ENCODE peak calls at places on chromosomes 2 and 18, in six cellular contexts. One of them, this sample, is unnamed.

GRCh38 chr18:11850821-11851155 is 425 bp upstream of the CHMP1B start:
- DNase-seq in left ventricle myocardium inferior: no peak
- DNase-seq in kidney: no peak
- DNase-seq in AG09319: peak
- DNase-seq in A549: no peak
- DNase-seq in HFF-Myc: no peak
- DNase-seq in this sample: no peak

GRCh38 chr2:171248205-171248662 is 87.5 kb upstream of the TLK1 start:
- DNase-seq in left ventricle myocardium inferior: no peak
- DNase-seq in kidney: no peak
- DNase-seq in AG09319: no peak
- DNase-seq in A549: no peak
- DNase-seq in HFF-Myc: no peak
- DNase-seq in this sample: no peak

GRCh38 chr2:118923371-118923770 is 18.6 kb upstream of the MARCO start:
- DNase-seq in left ventricle myocardium inferior: no peak
- DNase-seq in kidney: no peak
- DNase-seq in AG09319: no peak
- DNase-seq in A549: no peak
- DNase-seq in HFF-Myc: no peak
- DNase-seq in this sample: no peak

GRCh38 chr2:113117594-113118262 is 9.7 kb upstream of the IL1RN start:
- DNase-seq in left ventricle myocardium inferior: no peak
- DNase-seq in kidney: peak
- DNase-seq in AG09319: peak
- DNase-seq in A549: no peak
- DNase-seq in HFF-Myc: peak
- DNase-seq in this sample: no peak

GRCh38 chr2:20091305-20091991 is 40.0 kb upstream of the LAPTM4A start:
- DNase-seq in left ventricle myocardium inferior: peak
- DNase-seq in kidney: peak
- DNase-seq in AG09319: peak
- DNase-seq in A549: peak
- DNase-seq in HFF-Myc: peak
- DNase-seq in this sample: peak

GRCh38 chr2:234677758-234678538 is 181.1 kb upstream of the ARL4C start:
- DNase-seq in left ventricle myocardium inferior: no peak
- DNase-seq in kidney: no peak
- DNase-seq in AG09319: no peak
- DNase-seq in A549: peak
- DNase-seq in HFF-Myc: no peak
- DNase-seq in this sample: no peak

GRCh38 chr2:173828189-173829157 is 136.7 kb downstream of the SP3 start:
- DNase-seq in left ventricle myocardium inferior: no peak
- DNase-seq in kidney: no peak
- DNase-seq in AG09319: no peak
- DNase-seq in A549: no peak
- DNase-seq in HFF-Myc: peak
- DNase-seq in this sample: no peak

GRCh38 chr2:211766689-211767088 is 771.9 kb downstream of the ERBB4 start:
- DNase-seq in left ventricle myocardium inferior: no peak
- DNase-seq in kidney: peak
- DNase-seq in AG09319: no peak
- DNase-seq in A549: no peak
- DNase-seq in HFF-Myc: no peak
- DNase-seq in this sample: no peak

GRCh38 chr2:143205106-143205764 is 76.0 kb downstream of the ARHGAP15 start:
- DNase-seq in left ventricle myocardium inferior: no peak
- DNase-seq in kidney: no peak
- DNase-seq in AG09319: no peak
- DNase-seq in A549: peak
- DNase-seq in HFF-Myc: no peak
- DNase-seq in this sample: peak

GRCh38 chr2:72572501-72572900 is 253.3 kb downstream of the EXOC6B start:
- DNase-seq in left ventricle myocardium inferior: no peak
- DNase-seq in kidney: no peak
- DNase-seq in AG09319: no peak
- DNase-seq in A549: peak
- DNase-seq in HFF-Myc: no peak
- DNase-seq in this sample: no peak

DNA sequence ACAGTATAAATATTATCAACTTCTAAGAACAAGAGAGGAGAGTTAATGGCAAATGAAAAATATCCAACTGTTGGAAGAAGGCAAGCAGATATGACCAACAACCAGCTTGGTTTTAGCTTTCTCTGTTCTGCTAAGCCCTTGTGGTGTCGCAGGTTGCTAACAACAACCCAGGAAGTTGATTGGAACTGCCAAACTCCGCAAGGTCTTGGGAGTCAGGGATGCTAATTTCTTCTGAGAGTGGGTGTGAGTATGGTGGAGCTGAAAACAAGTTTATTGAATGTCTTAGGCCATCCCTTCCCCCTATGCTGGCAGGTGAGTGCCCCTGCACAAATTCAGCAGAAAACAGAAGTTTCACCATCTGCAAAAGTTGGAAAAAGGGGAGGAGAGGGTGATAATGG is 17.5 kb downstream of the BZW1 start:
- DNase-seq in left ventricle myocardium inferior: no peak
- DNase-seq in kidney: no peak
- DNase-seq in AG09319: no peak
- DNase-seq in A549: no peak
- DNase-seq in HFF-Myc: no peak
- DNase-seq in this sample: no peak
- TF ChIP-seq CTCF in left ventricle myocardium inferior: no peak
- TF ChIP-seq CTCF in kidney: no peak
- TF ChIP-seq CTCF in AG09319: no peak
- TF ChIP-seq CTCF in A549: no peak
- TF ChIP-seq CTCF in HFF-Myc: no peak
- TF ChIP-seq CTCF in this sample: no peak

GRCh38 chr2:219059375-219059724 is 1.4 kb downstream of the IHH start:
- DNase-seq in left ventricle myocardium inferior: no peak
- DNase-seq in kidney: no peak
- DNase-seq in AG09319: no peak
- DNase-seq in A549: no peak
- DNase-seq in HFF-Myc: no peak
- DNase-seq in this sample: no peak

GRCh38 chr2:219058541-219059374 is 2.0 kb downstream of the IHH start:
- DNase-seq in left ventricle myocardium inferior: peak
- DNase-seq in kidney: peak
- DNase-seq in AG09319: no peak
- DNase-seq in A549: no peak
- DNase-seq in HFF-Myc: no peak
- DNase-seq in this sample: no peak

GRCh38 chr2:219056176-219056895 is 4.4 kb downstream of the IHH start:
- DNase-seq in left ventricle myocardium inferior: no peak
- DNase-seq in kidney: no peak
- DNase-seq in AG09319: no peak
- DNase-seq in A549: no peak
- DNase-seq in HFF-Myc: no peak
- DNase-seq in this sample: no peak

GRCh38 chr2:219056896-219057708 is 3.6 kb downstream of the IHH start:
- DNase-seq in left ventricle myocardium inferior: no peak
- DNase-seq in kidney: peak
- DNase-seq in AG09319: no peak
- DNase-seq in A549: no peak
- DNase-seq in HFF-Myc: no peak
- DNase-seq in this sample: no peak

GRCh38 chr2:219057709-219058540 is 2.8 kb downstream of the IHH start:
- DNase-seq in left ventricle myocardium inferior: peak
- DNase-seq in kidney: peak
- DNase-seq in AG09319: peak
- DNase-seq in A549: peak
- DNase-seq in HFF-Myc: no peak
- DNase-seq in this sample: peak
- TF ChIP-seq CTCF in left ventricle myocardium inferior: peak
- TF ChIP-seq CTCF in kidney: peak
- TF ChIP-seq CTCF in AG09319: peak
- TF ChIP-seq CTCF in A549: peak
- TF ChIP-seq CTCF in HFF-Myc: peak
- TF ChIP-seq CTCF in this sample: peak

GRCh38 chr2:196337618-196337953 is 166.2 kb upstream of the STK17B start:
- DNase-seq in left ventricle myocardium inferior: no peak
- DNase-seq in kidney: no peak
- DNase-seq in AG09319: no peak
- DNase-seq in A549: no peak
- DNase-seq in HFF-Myc: no peak
- DNase-seq in this sample: no peak
- TF ChIP-seq CTCF in left ventricle myocardium inferior: no peak
- TF ChIP-seq CTCF in kidney: no peak
- TF ChIP-seq CTCF in AG09319: peak
- TF ChIP-seq CTCF in A549: no peak
- TF ChIP-seq CTCF in HFF-Myc: no peak
- TF ChIP-seq CTCF in this sample: no peak

DNA sequence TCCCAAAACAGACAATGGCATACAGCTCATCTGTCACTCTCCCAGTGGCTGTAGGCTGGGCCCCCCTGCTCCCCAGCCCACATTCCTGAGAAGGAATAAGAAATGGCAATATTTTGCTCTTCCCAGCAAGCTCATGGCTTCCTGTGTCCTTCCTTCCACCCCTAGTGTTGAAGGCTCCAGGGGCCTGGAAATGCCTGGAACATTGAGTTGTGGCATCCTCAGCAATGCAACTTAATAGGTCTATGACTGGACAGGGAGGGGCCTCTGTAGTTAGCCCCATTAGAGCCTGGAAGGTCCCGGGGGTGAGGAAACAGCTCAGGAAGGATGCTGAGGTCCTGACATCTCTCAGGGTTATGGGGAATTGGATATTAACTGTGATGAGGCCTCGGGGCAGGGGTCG is 3.3 kb downstream of the KIF3C start:
- DNase-seq in left ventricle myocardium inferior: no peak
- DNase-seq in kidney: peak
- DNase-seq in AG09319: no peak
- DNase-seq in A549: no peak
- DNase-seq in HFF-Myc: no peak
- DNase-seq in this sample: no peak
- TF ChIP-seq CTCF in left ventricle myocardium inferior: no peak
- TF ChIP-seq CTCF in kidney: no peak
- TF ChIP-seq CTCF in AG09319: no peak
- TF ChIP-seq CTCF in A549: no peak
- TF ChIP-seq CTCF in HFF-Myc: no peak
- TF ChIP-seq CTCF in this sample: no peak

GRCh38 chr2:231925303-231926179 is 655 bp downstream of the NPPC start:
- DNase-seq in left ventricle myocardium inferior: peak
- DNase-seq in kidney: peak
- DNase-seq in AG09319: peak
- DNase-seq in A549: peak
- DNase-seq in HFF-Myc: peak
- DNase-seq in this sample: peak

GRCh38 chr2:231927566-231927890 is 1.3 kb upstream of the NPPC start:
- DNase-seq in left ventricle myocardium inferior: no peak
- DNase-seq in kidney: peak
- DNase-seq in AG09319: no peak
- DNase-seq in A549: no peak
- DNase-seq in HFF-Myc: no peak
- DNase-seq in this sample: no peak

GRCh38 chr2:231926761-231927565 is 767 bp upstream of the NPPC start:
- DNase-seq in left ventricle myocardium inferior: no peak
- DNase-seq in kidney: peak
- DNase-seq in AG09319: no peak
- DNase-seq in A549: no peak
- DNase-seq in HFF-Myc: no peak
- DNase-seq in this sample: no peak

GRCh38 chr2:231924889-231925275 is 1.3 kb downstream of the NPPC start:
- DNase-seq in left ventricle myocardium inferior: peak
- DNase-seq in kidney: no peak
- DNase-seq in AG09319: no peak
- DNase-seq in A549: no peak
- DNase-seq in HFF-Myc: no peak
- DNase-seq in this sample: peak

GRCh38 chr2:231926180-231926741 is at the start of gene NPPC:
- DNase-seq in left ventricle myocardium inferior: peak
- DNase-seq in kidney: peak
- DNase-seq in AG09319: no peak
- DNase-seq in A549: peak
- DNase-seq in HFF-Myc: no peak
- DNase-seq in this sample: peak
- TF ChIP-seq CTCF in left ventricle myocardium inferior: peak
- TF ChIP-seq CTCF in kidney: peak
- TF ChIP-seq CTCF in AG09319: peak
- TF ChIP-seq CTCF in A549: peak
- TF ChIP-seq CTCF in HFF-Myc: peak
- TF ChIP-seq CTCF in this sample: peak

DNA sequence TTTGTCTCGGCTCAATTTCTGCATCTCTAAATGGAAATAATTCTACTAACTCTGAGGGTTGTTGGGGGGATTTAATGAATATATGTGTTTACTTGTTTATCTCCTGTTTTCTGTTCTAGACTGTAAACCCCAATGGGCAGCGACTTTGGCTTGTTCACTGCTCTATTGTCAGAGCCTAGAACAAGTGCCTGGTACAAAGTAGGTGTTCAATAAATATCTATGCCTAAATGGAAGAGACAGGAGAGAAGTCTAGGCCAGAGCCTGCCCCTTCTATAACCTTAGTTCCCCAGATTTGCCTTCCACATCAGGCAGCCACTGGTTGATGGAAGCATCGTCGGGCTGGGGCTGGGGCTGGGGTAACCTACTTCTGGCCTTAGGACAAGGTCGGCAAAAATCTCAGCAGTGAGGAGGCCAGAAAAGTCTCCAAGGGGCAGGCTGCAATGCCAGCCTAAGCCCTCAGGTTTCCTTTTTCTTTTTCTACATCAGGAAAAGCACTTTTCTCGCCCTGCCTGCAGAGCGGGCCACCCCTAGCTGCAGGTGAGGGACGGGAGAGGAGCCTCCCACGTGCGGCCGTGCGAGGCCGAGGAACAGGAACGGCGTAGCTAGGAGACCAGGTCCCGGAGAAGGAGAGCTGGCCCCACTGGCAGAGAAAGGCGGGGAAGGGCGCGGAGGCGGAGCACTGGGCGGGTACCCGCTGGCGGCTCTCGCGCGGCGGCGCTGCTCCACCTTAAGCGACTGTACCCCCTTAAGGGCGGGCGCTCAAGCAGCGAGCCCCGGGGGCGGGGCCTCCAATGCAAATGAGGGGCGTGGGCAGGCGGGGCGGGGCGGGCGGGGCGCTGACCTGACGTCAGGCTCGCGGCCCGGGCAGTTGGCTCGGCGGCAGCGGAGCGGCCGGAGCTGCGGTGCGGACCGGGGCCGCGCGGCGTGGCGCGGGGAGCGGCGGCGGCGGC is at the start of gene CNNM4:
- DNase-seq in left ventricle myocardium inferior: peak
- DNase-seq in kidney: peak
- DNase-seq in AG09319: peak
- DNase-seq in A549: peak
- DNase-seq in HFF-Myc: peak
- DNase-seq in this sample: peak
- TF ChIP-seq CTCF in left ventricle myocardium inferior: no peak
- TF ChIP-seq CTCF in kidney: peak
- TF ChIP-seq CTCF in AG09319: no peak
- TF ChIP-seq CTCF in A549: no peak
- TF ChIP-seq CTCF in HFF-Myc: no peak
- TF ChIP-seq CTCF in this sample: no peak

GRCh38 chr2:88829607-88830463 is 138.4 kb downstream of the RPIA start:
- DNase-seq in left ventricle myocardium inferior: no peak
- DNase-seq in kidney: no peak
- DNase-seq in AG09319: no peak
- DNase-seq in A549: no peak
- DNase-seq in HFF-Myc: no peak
- DNase-seq in this sample: no peak
- TF ChIP-seq CTCF in left ventricle myocardium inferior: no peak
- TF ChIP-seq CTCF in kidney: no peak
- TF ChIP-seq CTCF in AG09319: no peak
- TF ChIP-seq CTCF in A549: no peak
- TF ChIP-seq CTCF in HFF-Myc: no peak
- TF ChIP-seq CTCF in this sample: no peak

This sample was measured in endothelial cell of umbilical vein.